ENCODE peak calls at places on chromosomes 16 and 17, in nine cellular contexts. One of them, this sample, is unnamed.

GRCh38 chr16:4015991-4016325 is 100.3 kb downstream of the ADCY9 start:
- DNase-seq in epithelial cell of esophagus: no peak
- DNase-seq in bronchial epithelial cell: no peak
- DNase-seq in esophagus muscularis mucosa: no peak
- DNase-seq in adrenal gland: no peak
- DNase-seq in activated B cell treated with CpG ODN at 0.5 μM for 24 hours: no peak
- DNase-seq in heart right ventricle: no peak
- DNase-seq in H9: no peak
- DNase-seq in RWPE1: no peak
- DNase-seq in this sample: no peak

GRCh38 chr16:8678068-8678927 is 3.9 kb downstream of the ABAT start:
- DNase-seq in bronchial epithelial cell: peak
- DNase-seq in H9: no peak
- DNase-seq in esophagus muscularis mucosa: no peak
- DNase-seq in activated B cell treated with CpG ODN at 0.5 μM for 24 hours: no peak
- DNase-seq in epithelial cell of esophagus: peak
- DNase-seq in RWPE1: peak
- DNase-seq in heart right ventricle: no peak
- DNase-seq in adrenal gland: no peak
- DNase-seq in this sample: no peak

GRCh38 chr17:19646788-19647696 is 1.5 kb upstream of the ALDH3A2 start:
- DNase-seq in epithelial cell of esophagus: peak
- DNase-seq in RWPE1: no peak
- DNase-seq in activated B cell treated with CpG ODN at 0.5 μM for 24 hours: no peak
- DNase-seq in bronchial epithelial cell: peak
- DNase-seq in H9: peak
- DNase-seq in heart right ventricle: no peak
- DNase-seq in esophagus muscularis mucosa: no peak
- DNase-seq in adrenal gland: peak
- DNase-seq in this sample: no peak

GRCh38 chr16:90047714-90048346 is 28.6 kb upstream of the DBNDD1 start:
- DNase-seq in esophagus muscularis mucosa: no peak
- DNase-seq in epithelial cell of esophagus: peak
- DNase-seq in RWPE1: peak
- DNase-seq in heart right ventricle: no peak
- DNase-seq in adrenal gland: no peak
- DNase-seq in activated B cell treated with CpG ODN at 0.5 μM for 24 hours: no peak
- DNase-seq in H9: peak
- DNase-seq in bronchial epithelial cell: no peak
- DNase-seq in this sample: no peak

GRCh38 chr17:73710095-73710592 is 65.9 kb upstream of the SDK2 start:
- DNase-seq in heart right ventricle: peak
- DNase-seq in esophagus muscularis mucosa: no peak
- DNase-seq in RWPE1: peak
- DNase-seq in adrenal gland: peak
- DNase-seq in H9: peak
- DNase-seq in activated B cell treated with CpG ODN at 0.5 μM for 24 hours: no peak
- DNase-seq in epithelial cell of esophagus: peak
- DNase-seq in bronchial epithelial cell: peak
- DNase-seq in this sample: peak

GRCh38 chr17:79022507-79022991 is 1.4 kb upstream of the C1QTNF1 start:
- DNase-seq in RWPE1: no peak
- DNase-seq in adrenal gland: peak
- DNase-seq in esophagus muscularis mucosa: no peak
- DNase-seq in activated B cell treated with CpG ODN at 0.5 μM for 24 hours: no peak
- DNase-seq in epithelial cell of esophagus: no peak
- DNase-seq in heart right ventricle: peak
- DNase-seq in bronchial epithelial cell: no peak
- DNase-seq in H9: no peak
- DNase-seq in this sample: no peak

GRCh38 chr17:8740486-8740885 is 4.2 kb downstream of the CCDC42 start:
- DNase-seq in bronchial epithelial cell: no peak
- DNase-seq in epithelial cell of esophagus: no peak
- DNase-seq in H9: peak
- DNase-seq in activated B cell treated with CpG ODN at 0.5 μM for 24 hours: peak
- DNase-seq in esophagus muscularis mucosa: no peak
- DNase-seq in RWPE1: no peak
- DNase-seq in adrenal gland: no peak
- DNase-seq in heart right ventricle: no peak
- DNase-seq in this sample: no peak

GRCh38 chr17:45873728-45874127 is 20.6 kb upstream of the MAPT start:
- DNase-seq in epithelial cell of esophagus: peak
- DNase-seq in RWPE1: no peak
- DNase-seq in heart right ventricle: no peak
- DNase-seq in adrenal gland: no peak
- DNase-seq in esophagus muscularis mucosa: no peak
- DNase-seq in bronchial epithelial cell: peak
- DNase-seq in activated B cell treated with CpG ODN at 0.5 μM for 24 hours: no peak
- DNase-seq in H9: no peak
- DNase-seq in this sample: no peak

GRCh38 chr16:24700549-24701392 is 28.7 kb upstream of the TNRC6A start:
- DNase-seq in adrenal gland: peak
- DNase-seq in bronchial epithelial cell: peak
- DNase-seq in H9: peak
- DNase-seq in activated B cell treated with CpG ODN at 0.5 μM for 24 hours: no peak
- DNase-seq in epithelial cell of esophagus: peak
- DNase-seq in heart right ventricle: peak
- DNase-seq in RWPE1: peak
- DNase-seq in esophagus muscularis mucosa: peak
- DNase-seq in this sample: no peak

GRCh38 chr16:54331241-54332002 is 44.8 kb upstream of the IRX3 start:
- DNase-seq in adrenal gland: no peak
- DNase-seq in esophagus muscularis mucosa: no peak
- DNase-seq in activated B cell treated with CpG ODN at 0.5 μM for 24 hours: no peak
- DNase-seq in heart right ventricle: no peak
- DNase-seq in bronchial epithelial cell: no peak
- DNase-seq in RWPE1: no peak
- DNase-seq in H9: peak
- DNase-seq in epithelial cell of esophagus: no peak
- DNase-seq in this sample: no peak

GRCh38 chr17:42179911-42180410 is 981 bp downstream of the KCNH4 start:
- DNase-seq in esophagus muscularis mucosa: no peak
- DNase-seq in bronchial epithelial cell: no peak
- DNase-seq in adrenal gland: peak
- DNase-seq in epithelial cell of esophagus: peak
- DNase-seq in RWPE1: peak
- DNase-seq in H9: peak
- DNase-seq in activated B cell treated with CpG ODN at 0.5 μM for 24 hours: peak
- DNase-seq in heart right ventricle: peak
- DNase-seq in this sample: no peak

GRCh38 chr17:56809106-56809819 is 24.5 kb downstream of the C17orf67 start:
- DNase-seq in esophagus muscularis mucosa: no peak
- DNase-seq in RWPE1: no peak
- DNase-seq in H9: no peak
- DNase-seq in epithelial cell of esophagus: no peak
- DNase-seq in bronchial epithelial cell: peak
- DNase-seq in activated B cell treated with CpG ODN at 0.5 μM for 24 hours: no peak
- DNase-seq in heart right ventricle: no peak
- DNase-seq in adrenal gland: no peak
- DNase-seq in this sample: no peak

GRCh38 chr16:67562918-67563707 is 787 bp downstream of the CTCF start:
- DNase-seq in epithelial cell of esophagus: peak
- DNase-seq in H9: peak
- DNase-seq in esophagus muscularis mucosa: no peak
- DNase-seq in RWPE1: no peak
- DNase-seq in heart right ventricle: peak
- DNase-seq in adrenal gland: peak
- DNase-seq in activated B cell treated with CpG ODN at 0.5 μM for 24 hours: peak
- DNase-seq in bronchial epithelial cell: peak
- DNase-seq in this sample: no peak

GRCh38 chr17:70677783-70678647 is 508.7 kb downstream of the KCNJ2 start:
- DNase-seq in RWPE1: no peak
- DNase-seq in H9: peak
- DNase-seq in adrenal gland: peak
- DNase-seq in epithelial cell of esophagus: no peak
- DNase-seq in esophagus muscularis mucosa: no peak
- DNase-seq in heart right ventricle: no peak
- DNase-seq in activated B cell treated with CpG ODN at 0.5 μM for 24 hours: no peak
- DNase-seq in bronchial epithelial cell: peak
- DNase-seq in this sample: no peak

GRCh38 chr16:23380501-23380951 is 72.5 kb downstream of the COG7 start:
- DNase-seq in esophagus muscularis mucosa: no peak
- DNase-seq in H9: no peak
- DNase-seq in adrenal gland: no peak
- DNase-seq in heart right ventricle: no peak
- DNase-seq in RWPE1: no peak
- DNase-seq in activated B cell treated with CpG ODN at 0.5 μM for 24 hours: no peak
- DNase-seq in bronchial epithelial cell: no peak
- DNase-seq in epithelial cell of esophagus: no peak
- DNase-seq in this sample: no peak

GRCh38 chr17:56833023-56833811 is 503 bp downstream of the C17orf67 start:
- DNase-seq in H9: peak
- DNase-seq in adrenal gland: peak
- DNase-seq in esophagus muscularis mucosa: no peak
- DNase-seq in bronchial epithelial cell: peak
- DNase-seq in RWPE1: peak
- DNase-seq in epithelial cell of esophagus: peak
- DNase-seq in activated B cell treated with CpG ODN at 0.5 μM for 24 hours: peak
- DNase-seq in heart right ventricle: peak
- DNase-seq in this sample: peak

GRCh38 chr16:48421741-48422140 is 36.5 kb upstream of the SIAH1 start:
- DNase-seq in heart right ventricle: no peak
- DNase-seq in adrenal gland: no peak
- DNase-seq in epithelial cell of esophagus: no peak
- DNase-seq in esophagus muscularis mucosa: no peak
- DNase-seq in H9: no peak
- DNase-seq in activated B cell treated with CpG ODN at 0.5 μM for 24 hours: no peak
- DNase-seq in bronchial epithelial cell: no peak
- DNase-seq in RWPE1: no peak
- DNase-seq in this sample: no peak

GRCh38 chr17:44889003-44889402 is 10.2 kb downstream of the EFTUD2 start:
- DNase-seq in heart right ventricle: no peak
- DNase-seq in H9: no peak
- DNase-seq in esophagus muscularis mucosa: no peak
- DNase-seq in adrenal gland: peak
- DNase-seq in activated B cell treated with CpG ODN at 0.5 μM for 24 hours: no peak
- DNase-seq in bronchial epithelial cell: no peak
- DNase-seq in RWPE1: no peak
- DNase-seq in epithelial cell of esophagus: no peak
- DNase-seq in this sample: no peak

DNA sequence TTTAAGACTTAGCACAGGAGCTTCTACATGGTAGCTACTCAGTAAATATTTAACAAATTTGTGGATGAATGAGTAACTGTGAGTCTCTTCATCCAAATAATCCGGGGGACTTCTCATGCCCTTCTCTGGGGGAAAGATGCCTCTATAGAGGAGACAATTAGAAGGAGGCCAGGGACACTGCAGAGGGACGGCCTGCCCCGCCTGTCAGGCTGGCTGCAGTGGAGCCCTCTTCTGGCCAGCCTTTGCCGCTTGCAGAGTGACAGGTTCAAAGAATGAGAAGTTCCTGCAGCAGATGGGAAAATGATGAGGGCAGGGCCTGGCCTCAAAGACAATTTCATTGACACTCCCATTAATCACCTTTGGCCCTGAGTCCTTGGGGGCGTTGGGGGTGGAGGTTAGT is 339.1 kb downstream of the MAF start:
- DNase-seq in epithelial cell of esophagus: no peak
- DNase-seq in adrenal gland: peak
- DNase-seq in bronchial epithelial cell: no peak
- DNase-seq in activated B cell treated with CpG ODN at 0.5 μM for 24 hours: no peak
- DNase-seq in H9: peak
- DNase-seq in RWPE1: no peak
- DNase-seq in esophagus muscularis mucosa: no peak
- DNase-seq in heart right ventricle: peak
- DNase-seq in this sample: no peak
- TF ChIP-seq CTCF in epithelial cell of esophagus: no peak
- TF ChIP-seq CTCF in adrenal gland: peak
- TF ChIP-seq CTCF in bronchial epithelial cell: peak
- TF ChIP-seq CTCF in activated B cell treated with CpG ODN at 0.5 μM for 24 hours: no peak
- TF ChIP-seq CTCF in H9: peak
- TF ChIP-seq CTCF in RWPE1: no peak
- TF ChIP-seq CTCF in esophagus muscularis mucosa: peak
- TF ChIP-seq CTCF in heart right ventricle: no peak
- TF ChIP-seq CTCF in this sample: peak

DNA sequence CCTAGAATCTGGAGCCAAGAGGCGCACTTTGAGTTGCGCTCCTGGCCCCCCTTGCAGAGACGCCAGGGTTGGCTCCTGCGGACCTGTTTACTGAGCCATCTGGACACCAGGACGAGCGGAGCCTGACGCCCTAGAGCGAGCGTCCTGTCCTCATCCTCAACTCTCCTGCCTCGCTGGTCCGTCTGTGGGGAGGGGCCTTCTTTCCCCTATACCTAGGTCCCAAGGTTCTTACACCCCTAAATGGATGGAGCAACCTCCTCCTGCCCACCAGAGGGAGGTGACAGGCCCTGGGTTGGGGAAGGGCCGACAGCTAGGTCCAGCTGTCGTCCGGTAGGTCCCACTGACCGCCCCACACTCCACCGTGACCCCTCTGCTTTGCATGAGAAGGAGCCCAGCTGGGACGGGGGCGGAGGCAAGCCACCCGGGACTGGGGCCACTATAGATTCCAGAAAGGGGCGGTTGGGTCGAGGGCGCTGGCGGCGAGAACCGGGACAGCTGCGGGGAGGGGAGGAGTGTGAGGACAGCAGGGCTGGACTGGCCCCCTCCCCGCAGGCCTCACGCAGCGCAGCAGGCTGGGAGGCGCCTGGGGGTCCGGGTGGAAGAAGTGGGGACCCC is 3.0 kb upstream of the LHX1 start:
- DNase-seq in RWPE1: no peak
- DNase-seq in esophagus muscularis mucosa: no peak
- DNase-seq in activated B cell treated with CpG ODN at 0.5 μM for 24 hours: no peak
- DNase-seq in adrenal gland: no peak
- DNase-seq in epithelial cell of esophagus: no peak
- DNase-seq in H9: peak
- DNase-seq in heart right ventricle: no peak
- DNase-seq in bronchial epithelial cell: no peak
- DNase-seq in this sample: no peak
- TF ChIP-seq CTCF in RWPE1: no peak
- TF ChIP-seq CTCF in esophagus muscularis mucosa: no peak
- TF ChIP-seq CTCF in activated B cell treated with CpG ODN at 0.5 μM for 24 hours: no peak
- TF ChIP-seq CTCF in adrenal gland: no peak
- TF ChIP-seq CTCF in epithelial cell of esophagus: no peak
- TF ChIP-seq CTCF in H9: peak
- TF ChIP-seq CTCF in heart right ventricle: no peak
- TF ChIP-seq CTCF in bronchial epithelial cell: no peak
- TF ChIP-seq CTCF in this sample: no peak

GRCh38 chr17:3635474-3636153 is 436 bp downstream of the SHPK start:
- DNase-seq in epithelial cell of esophagus: no peak
- DNase-seq in esophagus muscularis mucosa: no peak
- DNase-seq in activated B cell treated with CpG ODN at 0.5 μM for 24 hours: no peak
- DNase-seq in H9: no peak
- DNase-seq in RWPE1: peak
- DNase-seq in adrenal gland: no peak
- DNase-seq in bronchial epithelial cell: no peak
- DNase-seq in heart right ventricle: no peak
- DNase-seq in this sample: no peak
- TF ChIP-seq CTCF in epithelial cell of esophagus: no peak
- TF ChIP-seq CTCF in esophagus muscularis mucosa: no peak
- TF ChIP-seq CTCF in activated B cell treated with CpG ODN at 0.5 μM for 24 hours: no peak
- TF ChIP-seq CTCF in H9: no peak
- TF ChIP-seq CTCF in RWPE1: no peak
- TF ChIP-seq CTCF in adrenal gland: no peak
- TF ChIP-seq CTCF in bronchial epithelial cell: no peak
- TF ChIP-seq CTCF in heart right ventricle: no peak
- TF ChIP-seq CTCF in this sample: no peak

DNA sequence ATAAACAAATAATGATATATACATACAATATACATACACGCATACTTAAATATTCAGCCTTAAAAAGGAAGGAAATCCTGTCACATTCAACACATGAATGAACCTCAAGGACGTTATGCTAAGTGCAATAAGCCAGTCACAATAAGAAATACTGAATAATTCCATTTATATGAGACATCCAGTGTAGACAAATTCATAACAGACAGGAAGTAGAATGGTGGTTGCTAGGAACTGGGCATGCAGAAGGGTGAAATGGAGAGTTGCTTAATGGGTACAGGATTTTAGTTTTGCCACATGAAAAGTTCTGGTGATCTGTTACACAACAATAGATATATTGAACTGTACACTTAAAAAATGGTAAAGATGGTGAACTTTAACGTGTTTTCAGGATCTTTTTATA is 8.8 kb upstream of the ITGB4 start:
- DNase-seq in H9: no peak
- DNase-seq in activated B cell treated with CpG ODN at 0.5 μM for 24 hours: no peak
- DNase-seq in adrenal gland: no peak
- DNase-seq in epithelial cell of esophagus: peak
- DNase-seq in bronchial epithelial cell: peak
- DNase-seq in heart right ventricle: no peak
- DNase-seq in esophagus muscularis mucosa: no peak
- DNase-seq in RWPE1: no peak
- DNase-seq in this sample: no peak
- TF ChIP-seq CTCF in H9: no peak
- TF ChIP-seq CTCF in activated B cell treated with CpG ODN at 0.5 μM for 24 hours: no peak
- TF ChIP-seq CTCF in adrenal gland: no peak
- TF ChIP-seq CTCF in epithelial cell of esophagus: no peak
- TF ChIP-seq CTCF in bronchial epithelial cell: no peak
- TF ChIP-seq CTCF in heart right ventricle: no peak
- TF ChIP-seq CTCF in esophagus muscularis mucosa: no peak
- TF ChIP-seq CTCF in RWPE1: no peak
- TF ChIP-seq CTCF in this sample: no peak